ENCODE peak calls at places on chromosomes 7 and 10, in seven cellular contexts. One of them, this sample, is unnamed.

GRCh38 chr7:100407285-100408180 is 21.0 kb downstream of the ZCWPW1 start:
- DNase-seq in Calu3: peak; percentile 27
- DNase-seq in A673: peak; percentile 80
- DNase-seq in GM13977: peak; percentile 68
- DNase-seq in GM23338: peak; percentile 89
- DNase-seq in progenitor cell of endocrine pancreas: no peak
- DNase-seq in sigmoid colon: no peak
- DNase-seq in this sample: peak; percentile 78

GRCh38 chr7:127905491-127906330 is 125.5 kb downstream of the LRRC4 start:
- DNase-seq in Calu3: peak; percentile 35
- DNase-seq in A673: no peak
- DNase-seq in GM13977: no peak
- DNase-seq in GM23338: no peak
- DNase-seq in progenitor cell of endocrine pancreas: no peak
- DNase-seq in sigmoid colon: no peak
- DNase-seq in this sample: peak; percentile 13

GRCh38 chr10:6778992-6779701 is 199.1 kb upstream of the PRKCQ start:
- DNase-seq in Calu3: peak; percentile 89
- DNase-seq in A673: peak; percentile 73
- DNase-seq in GM13977: no peak
- DNase-seq in GM23338: no peak
- DNase-seq in progenitor cell of endocrine pancreas: no peak
- DNase-seq in sigmoid colon: no peak
- DNase-seq in this sample: peak; percentile 97

GRCh38 chr10:66455304-66455703 is 470.5 kb upstream of the LRRTM3 start:
- DNase-seq in Calu3: no peak
- DNase-seq in A673: peak; percentile 1
- DNase-seq in GM13977: no peak
- DNase-seq in GM23338: no peak
- DNase-seq in progenitor cell of endocrine pancreas: no peak
- DNase-seq in sigmoid colon: no peak
- DNase-seq in this sample: no peak

GRCh38 chr7:49418964-49419363 is 354.5 kb upstream of the VWC2 start:
- DNase-seq in Calu3: no peak
- DNase-seq in A673: no peak
- DNase-seq in GM13977: no peak
- DNase-seq in GM23338: no peak
- DNase-seq in progenitor cell of endocrine pancreas: no peak
- DNase-seq in sigmoid colon: no peak
- DNase-seq in this sample: no peak

GRCh38 chr7:38070718-38071117 is 107.3 kb upstream of the STARD3NL start:
- DNase-seq in Calu3: peak; percentile 29
- DNase-seq in A673: peak; percentile 15
- DNase-seq in GM13977: no peak
- DNase-seq in GM23338: peak; percentile 81
- DNase-seq in progenitor cell of endocrine pancreas: no peak
- DNase-seq in sigmoid colon: no peak
- DNase-seq in this sample: no peak

GRCh38 chr10:129104266-129105045 is 362.6 kb upstream of the MGMT start:
- DNase-seq in Calu3: no peak
- DNase-seq in A673: no peak
- DNase-seq in GM13977: no peak
- DNase-seq in GM23338: no peak
- DNase-seq in progenitor cell of endocrine pancreas: no peak
- DNase-seq in sigmoid colon: no peak
- DNase-seq in this sample: no peak

GRCh38 chr10:130967784-130968183 is 343.7 kb downstream of the TCERG1L start:
- DNase-seq in Calu3: no peak
- DNase-seq in A673: no peak
- DNase-seq in GM13977: no peak
- DNase-seq in GM23338: no peak
- DNase-seq in progenitor cell of endocrine pancreas: no peak
- DNase-seq in sigmoid colon: no peak
- DNase-seq in this sample: no peak

GRCh38 chr10:88092265-88092664 is 228.8 kb downstream of the PTEN start:
- DNase-seq in Calu3: no peak
- DNase-seq in A673: no peak
- DNase-seq in GM13977: no peak
- DNase-seq in GM23338: no peak
- DNase-seq in progenitor cell of endocrine pancreas: no peak
- DNase-seq in sigmoid colon: no peak
- DNase-seq in this sample: no peak

GRCh38 chr7:132609906-132610520 is 33.7 kb upstream of the PLXNA4 start:
- DNase-seq in Calu3: no peak
- DNase-seq in A673: no peak
- DNase-seq in GM13977: no peak
- DNase-seq in GM23338: no peak
- DNase-seq in progenitor cell of endocrine pancreas: no peak
- DNase-seq in sigmoid colon: no peak
- DNase-seq in this sample: no peak

GRCh38 chr7:132609222-132609621 is 33.0 kb upstream of the PLXNA4 start:
- DNase-seq in Calu3: no peak
- DNase-seq in A673: no peak
- DNase-seq in GM13977: no peak
- DNase-seq in GM23338: no peak
- DNase-seq in progenitor cell of endocrine pancreas: no peak
- DNase-seq in sigmoid colon: no peak
- DNase-seq in this sample: no peak

GRCh38 chr7:132611056-132611455 is 34.8 kb upstream of the PLXNA4 start:
- DNase-seq in Calu3: no peak
- DNase-seq in A673: no peak
- DNase-seq in GM13977: no peak
- DNase-seq in GM23338: no peak
- DNase-seq in progenitor cell of endocrine pancreas: no peak
- DNase-seq in sigmoid colon: no peak
- DNase-seq in this sample: no peak

GRCh38 chr7:132608523-132608922 is 32.3 kb upstream of the PLXNA4 start:
- DNase-seq in Calu3: no peak
- DNase-seq in A673: no peak
- DNase-seq in GM13977: no peak
- DNase-seq in GM23338: no peak
- DNase-seq in progenitor cell of endocrine pancreas: no peak
- DNase-seq in sigmoid colon: no peak
- DNase-seq in this sample: no peak

GRCh38 chr7:132607656-132608055 is 31.4 kb upstream of the PLXNA4 start:
- DNase-seq in Calu3: no peak
- DNase-seq in A673: no peak
- DNase-seq in GM13977: no peak
- DNase-seq in GM23338: no peak
- DNase-seq in progenitor cell of endocrine pancreas: no peak
- DNase-seq in sigmoid colon: no peak
- DNase-seq in this sample: no peak
- TF ChIP-seq CTCF in Calu3: no peak
- TF ChIP-seq CTCF in A673: no peak
- TF ChIP-seq CTCF in GM13977: no peak
- TF ChIP-seq CTCF in GM23338: no peak
- TF ChIP-seq CTCF in progenitor cell of endocrine pancreas: no peak
- TF ChIP-seq CTCF in sigmoid colon: no peak
- TF ChIP-seq CTCF in this sample: no peak

GRCh38 chr10:122336332-122336731 is 38.2 kb upstream of the PLEKHA1 start:
- DNase-seq in Calu3: no peak
- DNase-seq in A673: no peak
- DNase-seq in GM13977: no peak
- DNase-seq in GM23338: no peak
- DNase-seq in progenitor cell of endocrine pancreas: no peak
- DNase-seq in sigmoid colon: no peak
- DNase-seq in this sample: no peak
- TF ChIP-seq CTCF in Calu3: no peak
- TF ChIP-seq CTCF in A673: no peak
- TF ChIP-seq CTCF in GM13977: no peak
- TF ChIP-seq CTCF in GM23338: no peak
- TF ChIP-seq CTCF in progenitor cell of endocrine pancreas: no peak
- TF ChIP-seq CTCF in sigmoid colon: no peak
- TF ChIP-seq CTCF in this sample: no peak

GRCh38 chr7:18174996-18175395 is 147.3 kb upstream of the PRPS1L1 start:
- DNase-seq in Calu3: no peak
- DNase-seq in A673: no peak
- DNase-seq in GM13977: no peak
- DNase-seq in GM23338: no peak
- DNase-seq in progenitor cell of endocrine pancreas: no peak
- DNase-seq in sigmoid colon: no peak
- DNase-seq in this sample: no peak

GRCh38 chr7:18177815-18178660 is 150.4 kb upstream of the PRPS1L1 start:
- DNase-seq in Calu3: peak; percentile 88
- DNase-seq in A673: no peak
- DNase-seq in GM13977: peak; percentile 52
- DNase-seq in GM23338: no peak
- DNase-seq in progenitor cell of endocrine pancreas: no peak
- DNase-seq in sigmoid colon: no peak
- DNase-seq in this sample: peak; percentile 11

GRCh38 chr7:18179058-18179457 is 151.4 kb upstream of the PRPS1L1 start:
- DNase-seq in Calu3: peak; percentile 20
- DNase-seq in A673: no peak
- DNase-seq in GM13977: no peak
- DNase-seq in GM23338: no peak
- DNase-seq in progenitor cell of endocrine pancreas: no peak
- DNase-seq in sigmoid colon: no peak
- DNase-seq in this sample: no peak

GRCh38 chr7:18175801-18176450 is 148.3 kb upstream of the PRPS1L1 start:
- DNase-seq in Calu3: no peak
- DNase-seq in A673: no peak
- DNase-seq in GM13977: no peak
- DNase-seq in GM23338: no peak
- DNase-seq in progenitor cell of endocrine pancreas: no peak
- DNase-seq in sigmoid colon: no peak
- DNase-seq in this sample: no peak

DNA sequence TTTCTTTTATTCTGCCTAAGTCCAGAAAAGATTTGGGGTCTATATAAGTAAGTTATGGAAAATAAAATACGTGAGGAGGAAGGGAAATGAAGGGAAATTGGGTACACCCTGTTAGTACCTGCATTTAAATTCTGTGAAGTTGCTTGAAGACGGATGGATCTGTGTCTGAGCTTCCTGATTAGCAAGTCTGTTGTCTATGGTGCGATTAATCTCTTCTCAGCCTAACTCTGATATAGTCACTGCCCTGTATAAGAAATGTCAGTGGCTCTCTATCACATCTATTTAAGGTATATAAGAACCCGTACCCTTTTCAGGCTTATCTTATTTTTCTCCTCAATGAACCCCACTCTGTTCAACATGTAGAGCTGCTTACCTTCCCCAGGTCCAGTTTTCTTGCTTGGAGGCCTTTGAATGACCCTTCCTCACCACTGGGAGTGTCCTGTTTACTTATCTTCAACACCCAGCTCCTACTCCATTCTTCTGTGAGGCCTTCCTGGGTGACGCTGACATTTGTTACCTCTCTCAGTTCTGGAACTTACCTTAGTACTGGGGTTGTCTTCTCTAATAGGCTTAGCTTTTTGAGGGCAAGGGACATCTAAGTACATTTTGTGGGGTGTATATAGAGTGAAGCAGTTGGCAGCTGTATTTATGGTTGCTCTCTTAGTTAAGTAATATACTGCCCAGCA is 149.6 kb upstream of the PRPS1L1 start:
- DNase-seq in Calu3: peak; percentile 71
- DNase-seq in A673: no peak
- DNase-seq in GM13977: no peak
- DNase-seq in GM23338: no peak
- DNase-seq in progenitor cell of endocrine pancreas: no peak
- DNase-seq in sigmoid colon: no peak
- DNase-seq in this sample: no peak
- TF ChIP-seq CTCF in Calu3: no peak
- TF ChIP-seq CTCF in A673: no peak
- TF ChIP-seq CTCF in GM13977: no peak
- TF ChIP-seq CTCF in GM23338: no peak
- TF ChIP-seq CTCF in progenitor cell of endocrine pancreas: no peak
- TF ChIP-seq CTCF in sigmoid colon: no peak
- TF ChIP-seq CTCF in this sample: no peak

GRCh38 chr10:15439381-15439837 is 68.3 kb upstream of the FAM171A1 start:
- DNase-seq in Calu3: no peak
- DNase-seq in A673: no peak
- DNase-seq in GM13977: no peak
- DNase-seq in GM23338: peak; percentile 65
- DNase-seq in progenitor cell of endocrine pancreas: no peak
- DNase-seq in sigmoid colon: peak; percentile 70
- DNase-seq in this sample: no peak
- TF ChIP-seq CTCF in Calu3: no peak
- TF ChIP-seq CTCF in A673: peak; percentile 38
- TF ChIP-seq CTCF in GM13977: no peak
- TF ChIP-seq CTCF in GM23338: no peak
- TF ChIP-seq CTCF in progenitor cell of endocrine pancreas: peak; percentile 58
- TF ChIP-seq CTCF in sigmoid colon: no peak
- TF ChIP-seq CTCF in this sample: no peak

DNA sequence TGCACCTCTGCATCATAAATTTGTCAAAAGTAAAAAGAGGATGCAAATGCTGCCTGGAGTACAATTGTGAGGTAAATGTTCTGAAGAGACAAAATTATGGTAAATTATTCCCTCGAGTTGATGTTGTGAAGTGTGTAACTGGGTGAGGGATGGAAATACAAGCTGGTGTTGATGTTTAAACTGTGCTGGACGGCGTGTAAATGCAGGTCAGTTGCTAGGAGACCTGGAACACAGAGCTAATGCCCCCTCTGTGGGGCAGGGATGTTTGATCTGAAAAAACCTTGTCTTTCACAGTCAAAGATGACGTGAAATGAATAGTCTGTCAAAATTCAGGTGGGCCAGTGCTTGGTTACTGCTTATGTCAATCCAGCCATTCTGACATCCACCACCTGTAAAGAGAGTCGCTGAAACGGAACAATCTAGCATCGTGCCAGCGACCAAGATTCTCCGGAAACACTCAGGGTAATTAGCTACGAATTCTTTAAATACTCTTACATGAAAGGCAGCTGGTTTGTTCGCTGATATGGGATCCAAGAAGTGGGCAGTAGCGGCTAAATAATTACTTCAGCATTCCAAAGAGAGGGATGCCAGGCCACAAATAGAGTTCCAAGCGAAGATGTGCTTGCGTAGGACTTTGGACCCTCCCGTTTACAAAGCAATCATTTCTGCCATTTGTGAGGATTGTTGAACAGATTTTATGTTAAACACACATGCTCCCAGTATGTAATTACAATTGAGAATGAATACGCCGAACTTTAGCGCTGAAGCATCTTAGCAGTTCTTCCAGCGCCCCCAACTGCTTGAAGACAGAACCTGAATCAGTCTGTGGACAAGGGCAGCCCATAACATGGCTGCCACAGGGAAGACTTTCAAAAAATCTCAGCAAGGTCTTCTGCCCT is 7.4 kb upstream of the ASB4 start:
- DNase-seq in Calu3: peak; percentile 17
- DNase-seq in A673: peak; percentile 87
- DNase-seq in GM13977: no peak
- DNase-seq in GM23338: peak; percentile 71
- DNase-seq in progenitor cell of endocrine pancreas: no peak
- DNase-seq in sigmoid colon: no peak
- DNase-seq in this sample: no peak
- TF ChIP-seq CTCF in Calu3: no peak
- TF ChIP-seq CTCF in A673: peak; percentile 79
- TF ChIP-seq CTCF in GM13977: peak; percentile 25
- TF ChIP-seq CTCF in GM23338: peak; percentile 66
- TF ChIP-seq CTCF in progenitor cell of endocrine pancreas: peak; percentile 54
- TF ChIP-seq CTCF in sigmoid colon: no peak
- TF ChIP-seq CTCF in this sample: peak; percentile 8

This sample was measured in RWPE1.